ENCODE peak calls at places on chromosomes 4 and X, in four cellular contexts. One of them, this sample, is unnamed.

GRCh38 chrX:47216393-47216925 is 2.0 kb upstream of the CDK16 start:
- DNase-seq in WTC11: no peak
- DNase-seq in K562: no peak
- DNase-seq in HepG2: no peak
- DNase-seq in this sample: no peak

GRCh38 chr4:153634737-153635353 is 49.2 kb upstream of the TLR2 start:
- DNase-seq in WTC11: no peak
- DNase-seq in K562: peak
- DNase-seq in HepG2: peak
- DNase-seq in this sample: no peak

GRCh38 chr4:163331629-163332360 is 601 bp downstream of the NPY1R start:
- DNase-seq in WTC11: peak
- DNase-seq in K562: no peak
- DNase-seq in HepG2: no peak
- DNase-seq in this sample: no peak

GRCh38 chrX:132107291-132107690 is 20.5 kb downstream of the FRMD7 start:
- DNase-seq in WTC11: no peak
- DNase-seq in K562: no peak
- DNase-seq in HepG2: no peak
- DNase-seq in this sample: no peak

GRCh38 chr4:104967034-104967401 is 179.7 kb upstream of the TET2 start:
- DNase-seq in WTC11: no peak
- DNase-seq in K562: no peak
- DNase-seq in HepG2: no peak
- DNase-seq in this sample: no peak

GRCh38 chrX:80808854-80809493 is 703 bp downstream of the BRWD3 start:
- DNase-seq in WTC11: peak
- DNase-seq in K562: no peak
- DNase-seq in HepG2: no peak
- DNase-seq in this sample: no peak

GRCh38 chrX:54446084-54446483 is 5.9 kb downstream of the TSR2 start:
- DNase-seq in WTC11: peak
- DNase-seq in K562: no peak
- DNase-seq in HepG2: no peak
- DNase-seq in this sample: no peak

GRCh38 chr4:155954118-155954503 is 445 bp upstream of the CTSO start:
- DNase-seq in WTC11: no peak
- DNase-seq in K562: no peak
- DNase-seq in HepG2: no peak
- DNase-seq in this sample: no peak

GRCh38 chrX:10166248-10166716 is 9.5 kb downstream of the CLCN4 start:
- DNase-seq in WTC11: no peak
- DNase-seq in K562: peak
- DNase-seq in HepG2: no peak
- DNase-seq in this sample: no peak

GRCh38 chrX:30618160-30618765 is 35.0 kb upstream of the GK start:
- DNase-seq in WTC11: peak
- DNase-seq in K562: peak
- DNase-seq in HepG2: no peak
- DNase-seq in this sample: no peak

GRCh38 chrX:1144293-1144692 is 68.2 kb downstream of the CRLF2 start:
- DNase-seq in WTC11: no peak
- DNase-seq in K562: no peak
- DNase-seq in HepG2: no peak
- DNase-seq in this sample: no peak

GRCh38 chr4:162839814-162840213 is 326.9 kb downstream of the NAF1 start:
- DNase-seq in WTC11: peak
- DNase-seq in K562: no peak
- DNase-seq in HepG2: peak
- DNase-seq in this sample: no peak

GRCh38 chr4:182238355-182238931 is 4.8 kb upstream of the TENM3 start:
- DNase-seq in WTC11: no peak
- DNase-seq in K562: no peak
- DNase-seq in HepG2: no peak
- DNase-seq in this sample: no peak

GRCh38 chr4:100206850-100207249 is 16.6 kb upstream of the DDIT4L start:
- DNase-seq in WTC11: no peak
- DNase-seq in K562: no peak
- DNase-seq in HepG2: no peak
- DNase-seq in this sample: no peak

GRCh38 chr4:56743550-56743949 is 62.5 kb upstream of the HOPX start:
- DNase-seq in WTC11: no peak
- DNase-seq in K562: no peak
- DNase-seq in HepG2: no peak
- DNase-seq in this sample: no peak

GRCh38 chr4:112766422-112766821 is 129.5 kb downstream of the LARP7 start:
- DNase-seq in WTC11: peak
- DNase-seq in K562: no peak
- DNase-seq in HepG2: no peak
- DNase-seq in this sample: no peak

GRCh38 chr4:139619644-139620043 is 46.0 kb upstream of the MGST2 start:
- DNase-seq in WTC11: no peak
- DNase-seq in K562: no peak
- DNase-seq in HepG2: peak
- DNase-seq in this sample: no peak

GRCh38 chr4:185201983-185202962 is 1.5 kb downstream of the CFAP97 start:
- DNase-seq in WTC11: no peak
- DNase-seq in K562: peak
- DNase-seq in HepG2: peak
- DNase-seq in this sample: no peak

GRCh38 chrX:15500497-15500966 is at the start of gene BMX:
- DNase-seq in WTC11: no peak
- DNase-seq in K562: no peak
- DNase-seq in HepG2: no peak
- DNase-seq in this sample: no peak

GRCh38 chr4:8364848-8365350 is 75.6 kb downstream of the ACOX3 start:
- DNase-seq in WTC11: no peak
- DNase-seq in K562: no peak
- DNase-seq in HepG2: no peak
- DNase-seq in this sample: no peak
- TF ChIP-seq CBFB in WTC11: no peak
- TF ChIP-seq CBFB in K562: no peak
- TF ChIP-seq CBFB in HepG2: no peak
- TF ChIP-seq CBFB in this sample: no peak

DNA sequence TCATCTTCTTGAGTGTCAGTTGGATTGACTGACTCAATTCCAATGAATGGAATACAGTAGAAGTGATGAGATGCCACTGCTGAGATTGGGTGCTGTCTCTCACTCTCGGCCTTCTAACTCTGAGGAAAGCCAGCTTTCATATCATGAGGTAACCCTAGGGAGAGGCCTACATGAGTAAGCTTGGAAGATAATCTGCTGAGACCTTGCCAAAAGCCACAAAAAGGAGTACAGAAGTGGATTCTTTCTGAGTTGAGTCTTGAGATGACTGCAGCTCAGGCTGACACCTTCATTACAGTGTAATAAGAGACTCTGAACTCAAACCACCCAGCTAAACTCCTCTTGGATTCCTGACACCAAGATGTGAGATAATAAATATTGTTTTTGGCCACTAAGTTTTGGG is 537.4 kb upstream of the MAGEB18 start:
- DNase-seq in WTC11: no peak
- DNase-seq in K562: no peak
- DNase-seq in HepG2: no peak
- DNase-seq in this sample: no peak
- TF ChIP-seq CBFB in WTC11: no peak
- TF ChIP-seq CBFB in K562: no peak
- TF ChIP-seq CBFB in HepG2: no peak
- TF ChIP-seq CBFB in this sample: no peak

DNA sequence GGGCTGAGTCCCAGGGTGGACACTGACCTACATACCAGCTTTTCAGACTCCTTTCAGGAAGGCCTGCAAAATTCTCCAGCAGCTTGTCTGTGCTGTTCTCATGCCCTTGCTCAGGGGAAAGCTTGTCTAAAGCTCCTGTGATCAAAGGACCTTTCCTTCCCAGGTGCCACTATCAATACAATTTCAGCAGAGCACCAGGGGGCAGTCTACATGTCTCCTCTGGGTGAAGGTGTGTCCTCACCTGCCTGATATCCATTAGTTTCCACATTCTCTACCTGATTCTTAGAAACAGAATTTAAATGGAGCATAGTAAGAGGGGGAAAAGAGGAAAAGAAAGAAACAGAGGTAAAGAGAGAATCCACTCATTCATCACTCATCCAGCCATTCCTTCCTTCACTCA is 114.2 kb downstream of the PPARGC1A start:
- DNase-seq in WTC11: no peak
- DNase-seq in K562: no peak
- DNase-seq in HepG2: peak
- DNase-seq in this sample: no peak
- TF ChIP-seq CBFB in WTC11: no peak
- TF ChIP-seq CBFB in K562: no peak
- TF ChIP-seq CBFB in HepG2: no peak
- TF ChIP-seq CBFB in this sample: no peak

DNA sequence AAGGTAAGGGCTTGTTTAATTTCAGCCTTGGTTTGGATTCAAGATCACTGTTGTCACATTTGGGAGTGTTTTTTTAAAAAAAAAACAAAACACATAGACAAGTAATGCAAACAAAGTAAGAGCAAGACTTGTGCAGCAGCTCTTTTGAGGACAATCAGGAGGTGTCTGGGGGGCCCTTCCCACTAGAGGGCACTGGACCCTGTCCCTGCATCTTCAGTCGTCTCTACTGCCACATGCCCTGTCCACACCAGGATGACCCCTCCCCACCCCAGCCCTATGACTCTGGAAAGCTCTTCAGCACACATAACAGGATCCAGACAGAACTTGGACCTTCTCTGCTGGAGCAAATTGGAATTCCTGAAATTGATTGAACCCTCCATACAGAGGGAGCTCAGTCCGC is 71.0 kb downstream of the USP46 start:
- DNase-seq in WTC11: peak
- DNase-seq in K562: peak
- DNase-seq in HepG2: peak
- DNase-seq in this sample: no peak
- TF ChIP-seq CBFB in WTC11: no peak
- TF ChIP-seq CBFB in K562: no peak
- TF ChIP-seq CBFB in HepG2: no peak
- TF ChIP-seq CBFB in this sample: no peak

This sample was measured in GM12878.